ENCODE peak calls at places on chromosomes 7 and 10, in five cellular contexts. A, H, D, Q and Z are unnamed samples.

GRCh38 chr10:70052462-70053211 is at the start of gene MACROH2A2:
- DNase-seq in A (peak), H (no peak), D (peak), Q (peak), Z (peak)

GRCh38 chr7:95404316-95404715 is 8.1 kb upstream of the PON3 start:
- DNase-seq in D (no peak), H (no peak), Q (no peak), A (no peak), Z (no peak)

GRCh38 chr10:131107970-131108369 is 203.6 kb downstream of the TCERG1L start:
- DNase-seq in A (no peak), H (no peak), D (no peak), Q (no peak), Z (no peak)

GRCh38 chr10:101485681-101486554 is 102.1 kb downstream of the POLL start:
- DNase-seq in D (no peak), A (no peak), H (no peak), Q (no peak), Z (peak)

GRCh38 chr10:81021428-81022129 is 483.9 kb downstream of the SH2D4B start:
- DNase-seq in H (no peak), D (no peak), A (no peak), Q (no peak), Z (no peak)

GRCh38 chr10:131174651-131175540 is 136.6 kb downstream of the TCERG1L start:
- DNase-seq in Q (no peak), A (peak), H (no peak), D (no peak), Z (no peak)

GRCh38 chr10:75261813-75262725 is 26.3 kb upstream of the COMTD1 start:
- DNase-seq in A (no peak), Q (peak), D (no peak), H (no peak), Z (peak)

GRCh38 chr7:52447781-52448180 is 587.7 kb upstream of the POM121L12 start:
- DNase-seq in D (no peak), A (no peak), H (no peak), Q (no peak), Z (no peak)

GRCh38 chr7:112452102-112452888 is 2.0 kb downstream of the IFRD1 start:
- DNase-seq in D (no peak), Q (peak), H (no peak), A (peak), Z (peak)
- TF ChIP-seq SUZ12 in D (no peak), Q (no peak), H (no peak), A (no peak), Z (no peak)

GRCh38 chr7:85529197-85529596 is 342.3 kb upstream of the SEMA3D start:
- DNase-seq in D (no peak), H (no peak), A (no peak), Q (no peak), Z (no peak)
- TF ChIP-seq SUZ12 in D (no peak), H (no peak), A (no peak), Q (no peak), Z (no peak)

GRCh38 chr7:66961096-66961495 is 34.3 kb downstream of the SBDS start:
- DNase-seq in Q (no peak), A (no peak), D (no peak), H (no peak), Z (no peak)
- TF ChIP-seq SUZ12 in Q (no peak), A (no peak), D (no peak), H (no peak), Z (no peak)

GRCh38 chr7:85000973-85001372 is 185.9 kb downstream of the SEMA3D start:
- DNase-seq in A (no peak), H (no peak), Q (no peak), D (no peak), Z (no peak)

GRCh38 chr7:85006754-85007153 is 180.1 kb downstream of the SEMA3D start:
- DNase-seq in Q (no peak), H (no peak), A (no peak), D (no peak), Z (no peak)

GRCh38 chr7:84999450-84999849 is 187.4 kb downstream of the SEMA3D start:
- DNase-seq in H (no peak), D (no peak), A (no peak), Q (no peak), Z (no peak)

GRCh38 chr7:85001493-85002345 is 185.1 kb downstream of the SEMA3D start:
- DNase-seq in A (no peak), Q (no peak), H (no peak), D (no peak), Z (no peak)

DNA sequence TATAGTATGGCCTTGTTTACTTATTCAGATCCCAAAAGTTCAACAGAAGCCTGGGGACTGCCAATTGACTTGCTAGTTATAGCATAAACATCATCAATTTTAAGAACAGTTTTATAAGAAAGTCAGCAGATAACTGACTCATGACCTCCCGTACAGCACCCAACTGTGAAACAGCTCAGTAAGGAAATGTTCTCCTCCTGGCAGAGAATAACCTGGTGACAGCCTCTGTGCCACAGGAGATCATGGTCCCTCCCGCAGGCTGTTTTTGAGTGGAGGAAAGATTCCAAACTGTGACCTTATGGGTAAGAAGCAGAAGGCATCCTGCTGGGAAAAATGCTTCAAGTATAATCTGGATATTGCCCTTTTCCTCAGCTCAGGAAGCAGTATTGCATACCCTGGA is 182.5 kb downstream of the SEMA3D start:
- DNase-seq in A (no peak), Q (no peak), H (no peak), D (no peak), Z (peak)
- TF ChIP-seq SUZ12 in A (no peak), Q (no peak), H (no peak), D (no peak), Z (no peak)

GRCh38 chr10:62185914-62186692 is 82.5 kb downstream of the RTKN2 start:
- DNase-seq in Q (no peak), H (no peak), D (no peak), A (no peak), Z (no peak)
- TF ChIP-seq SUZ12 in Q (no peak), H (no peak), D (no peak), A (no peak), Z (no peak)

GRCh38 chr7:131890191-131890590 is 333.8 kb upstream of the PODXL start:
- DNase-seq in D (no peak), A (no peak), Q (no peak), H (no peak), Z (no peak)
- TF ChIP-seq SUZ12 in D (no peak), A (no peak), Q (no peak), H (no peak), Z (no peak)

GRCh38 chr7:135964791-135965190 is 12.4 kb downstream of the MTPN start:
- DNase-seq in D (no peak), Q (no peak), H (no peak), A (no peak), Z (no peak)
- TF ChIP-seq SUZ12 in D (no peak), Q (no peak), H (no peak), A (no peak), Z (no peak)

GRCh38 chr7:100152404-100152803 is 3.7 kb downstream of the LAMTOR4 start:
- DNase-seq in H (no peak), D (no peak), Q (no peak), A (no peak), Z (no peak)
- TF ChIP-seq SUZ12 in H (no peak), D (no peak), Q (no peak), A (no peak), Z (no peak)

GRCh38 chr7:46764100-46764941 is 817.6 kb downstream of the TNS3 start:
- DNase-seq in A (no peak), Q (no peak), H (peak), D (no peak), Z (no peak)
- TF ChIP-seq SUZ12 in A (no peak), Q (no peak), H (no peak), D (no peak), Z (no peak)

DNA sequence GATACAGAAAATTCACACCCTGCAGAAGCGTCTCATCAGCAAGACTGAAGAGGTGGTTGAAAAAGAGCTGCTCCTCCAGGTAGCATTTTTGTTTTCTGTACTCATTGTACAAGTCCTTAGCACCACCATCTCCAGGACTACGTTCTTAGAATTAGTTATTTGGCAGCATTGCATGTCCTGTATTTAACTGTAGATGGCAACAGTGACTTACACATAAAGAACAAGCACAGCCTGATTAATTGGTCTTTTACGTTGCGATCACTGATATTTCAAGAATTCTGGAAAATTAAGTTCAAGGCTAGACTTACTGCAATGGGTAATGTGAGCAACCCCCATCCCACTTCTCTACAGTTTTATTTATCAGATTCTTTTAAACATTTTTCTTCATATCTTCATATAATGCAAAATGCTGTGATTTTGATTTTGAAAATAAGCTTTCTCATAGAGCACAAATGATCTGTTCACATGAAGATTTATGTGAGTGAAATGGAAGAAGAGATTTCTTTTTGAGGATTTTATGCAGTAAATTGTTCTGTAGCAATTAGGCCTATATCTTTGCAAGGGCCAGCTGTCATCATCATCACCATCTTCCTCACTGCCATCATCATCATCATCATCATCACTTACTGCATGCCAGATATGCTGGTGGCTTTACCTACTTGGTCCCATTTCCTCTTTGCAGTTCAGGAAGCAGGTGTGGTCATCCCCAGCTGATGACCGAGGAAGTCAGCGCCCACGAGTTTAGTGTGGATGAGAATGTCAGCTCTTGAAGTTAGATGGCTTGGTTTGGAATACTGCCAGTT is 53.3 kb downstream of the CFAP58 start:
- DNase-seq in A (no peak), H (no peak), Q (peak), D (no peak), Z (peak)
- TF ChIP-seq SUZ12 in A (no peak), H (no peak), Q (no peak), D (no peak), Z (no peak)